ENCODE peak calls at places on chromosome 6, in four cellular contexts. One of them, this sample, is unnamed.

GRCh38 chr6:108862479-108863191 is 14.4 kb downstream of the ARMC2 start:
- DNase-seq in WTC11: no peak
- DNase-seq in IMR-90: no peak
- DNase-seq in pancreas: no peak
- DNase-seq in this sample: no peak

GRCh38 chr6:108578166-108578565 is 17.4 kb downstream of the FOXO3 start:
- DNase-seq in pancreas: no peak
- DNase-seq in WTC11: no peak
- DNase-seq in IMR-90: no peak
- DNase-seq in this sample: no peak

GRCh38 chr6:95321106-95321505 is 256.2 kb upstream of the MANEA start:
- DNase-seq in pancreas: no peak
- DNase-seq in WTC11: no peak
- DNase-seq in IMR-90: peak; percentile 30
- DNase-seq in this sample: no peak

GRCh38 chr6:19668710-19669109 is 168.5 kb upstream of the ID4 start:
- DNase-seq in WTC11: no peak
- DNase-seq in pancreas: no peak
- DNase-seq in IMR-90: no peak
- DNase-seq in this sample: no peak

GRCh38 chr6:111427341-111428116 is 55.5 kb downstream of the REV3L start:
- DNase-seq in WTC11: no peak
- DNase-seq in pancreas: no peak
- DNase-seq in IMR-90: peak; percentile 85
- DNase-seq in this sample: no peak

GRCh38 chr6:3841711-3842565 is 7.2 kb upstream of the FAM50B start:
- DNase-seq in IMR-90: peak; percentile 80
- DNase-seq in WTC11: no peak
- DNase-seq in pancreas: no peak
- DNase-seq in this sample: no peak

GRCh38 chr6:110549277-110549676 is 72.9 kb upstream of the SLC22A16 start:
- DNase-seq in WTC11: no peak
- DNase-seq in IMR-90: no peak
- DNase-seq in pancreas: no peak
- DNase-seq in this sample: no peak

GRCh38 chr6:35804996-35805736 is at the start of gene LHFPL5:
- DNase-seq in WTC11: peak; percentile 84
- DNase-seq in IMR-90: no peak
- DNase-seq in pancreas: peak; percentile 91
- DNase-seq in this sample: peak; percentile 72

GRCh38 chr6:4347877-4348276 is 212.5 kb upstream of the ECI2 start:
- DNase-seq in pancreas: no peak
- DNase-seq in IMR-90: no peak
- DNase-seq in WTC11: no peak
- DNase-seq in this sample: no peak

GRCh38 chr6:106751501-106752252 is 122.3 kb downstream of the QRSL1 start:
- DNase-seq in pancreas: no peak
- DNase-seq in IMR-90: peak; percentile 8
- DNase-seq in WTC11: no peak
- DNase-seq in this sample: no peak

GRCh38 chr6:143180205-143180604 is 119.5 kb downstream of the AIG1 start:
- DNase-seq in IMR-90: no peak
- DNase-seq in pancreas: no peak
- DNase-seq in WTC11: no peak
- DNase-seq in this sample: no peak

GRCh38 chr6:12748815-12749521 is 32.4 kb downstream of the PHACTR1 start:
- DNase-seq in WTC11: peak; percentile 78
- DNase-seq in IMR-90: no peak
- DNase-seq in pancreas: peak; percentile 55
- DNase-seq in this sample: peak; percentile 53

GRCh38 chr6:44128020-44128917 is 915 bp downstream of the TMEM63B start:
- DNase-seq in WTC11: peak; percentile 57
- DNase-seq in IMR-90: no peak
- DNase-seq in pancreas: peak; percentile 78
- DNase-seq in this sample: peak; percentile 67

GRCh38 chr6:36318690-36319435 is 17.8 kb downstream of the BNIP5 start:
- DNase-seq in IMR-90: no peak
- DNase-seq in WTC11: no peak
- DNase-seq in pancreas: no peak
- DNase-seq in this sample: peak; percentile 39

GRCh38 chr6:43938178-43939101 is 168.4 kb downstream of the VEGFA start:
- DNase-seq in WTC11: no peak
- DNase-seq in IMR-90: no peak
- DNase-seq in pancreas: no peak
- DNase-seq in this sample: no peak

GRCh38 chr6:117489003-117489402 is 6.5 kb downstream of the DCBLD1 start:
- DNase-seq in WTC11: no peak
- DNase-seq in IMR-90: no peak
- DNase-seq in pancreas: no peak
- DNase-seq in this sample: no peak

GRCh38 chr6:167972193-167972592 is 25.3 kb upstream of the KIF25 start:
- DNase-seq in pancreas: no peak
- DNase-seq in IMR-90: no peak
- DNase-seq in WTC11: no peak
- DNase-seq in this sample: no peak

GRCh38 chr6:37994238-37994637 is 174.7 kb downstream of the ZFAND3 start:
- DNase-seq in pancreas: no peak
- DNase-seq in WTC11: no peak
- DNase-seq in IMR-90: no peak
- DNase-seq in this sample: no peak

DNA sequence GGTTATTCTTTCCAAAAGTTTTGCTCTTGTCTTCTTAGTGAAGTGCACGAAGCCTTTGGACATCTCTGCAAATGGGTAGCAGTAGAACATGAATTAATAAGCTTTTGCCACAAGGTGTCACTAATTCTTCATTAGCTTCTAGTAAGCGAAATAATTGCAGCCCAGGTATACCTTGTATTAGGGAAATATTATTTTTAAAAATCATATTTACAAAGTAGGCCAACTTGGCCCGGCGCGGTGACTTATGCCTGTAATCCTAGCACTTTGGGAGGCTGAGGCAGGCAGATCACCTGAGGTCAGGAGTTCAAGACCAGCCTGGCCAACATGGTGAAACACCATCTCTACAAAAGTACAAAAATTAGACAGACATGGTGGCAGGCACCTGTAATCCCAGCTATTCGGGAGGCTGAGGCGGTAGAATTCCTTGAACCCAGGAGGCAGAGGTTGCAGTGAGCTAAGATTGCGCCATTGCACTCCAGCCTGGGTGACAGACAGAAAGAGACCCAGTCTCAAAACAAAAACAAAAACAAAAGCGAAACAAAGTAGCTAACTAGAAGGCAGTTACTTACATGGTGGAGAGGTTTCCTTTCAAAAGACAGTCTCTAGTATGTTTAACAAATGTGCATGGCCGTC is 8.8 kb upstream of the RSPH3 start:
- DNase-seq in pancreas: no peak
- DNase-seq in IMR-90: peak; percentile 28
- DNase-seq in WTC11: no peak
- DNase-seq in this sample: no peak
- TF ChIP-seq CTCF in pancreas: no peak
- TF ChIP-seq CTCF in IMR-90: peak; percentile 42
- TF ChIP-seq CTCF in WTC11: no peak
- TF ChIP-seq CTCF in this sample: peak; percentile 53

DNA sequence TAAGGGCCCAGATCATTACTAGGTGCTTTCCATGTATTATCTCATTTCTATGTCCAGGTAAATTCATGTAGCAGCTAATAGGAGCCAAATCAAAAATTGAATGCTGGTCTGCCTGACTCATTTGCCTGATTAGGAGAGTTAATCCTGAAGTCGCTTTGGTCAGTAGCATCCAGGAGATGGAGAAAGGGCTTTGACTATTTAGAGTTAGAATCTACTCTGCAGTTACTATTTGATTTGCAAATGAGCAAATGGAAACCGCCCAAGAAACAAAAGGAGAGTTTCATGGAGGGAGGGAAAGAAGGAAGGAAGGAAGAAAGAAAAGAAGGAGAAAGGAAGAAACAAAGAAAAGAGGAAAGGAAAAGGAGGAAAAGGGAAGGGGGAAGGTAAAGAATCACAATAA is 539.6 kb upstream of the MMS22L start:
- DNase-seq in IMR-90: no peak
- DNase-seq in WTC11: no peak
- DNase-seq in pancreas: no peak
- DNase-seq in this sample: no peak
- TF ChIP-seq CTCF in IMR-90: no peak
- TF ChIP-seq CTCF in WTC11: no peak
- TF ChIP-seq CTCF in pancreas: no peak
- TF ChIP-seq CTCF in this sample: no peak

GRCh38 chr6:6723316-6723715 is 134.8 kb downstream of the LY86 start:
- DNase-seq in IMR-90: no peak
- DNase-seq in pancreas: no peak
- DNase-seq in WTC11: no peak
- DNase-seq in this sample: no peak

GRCh38 chr6:6724319-6725119 is 136.0 kb downstream of the LY86 start:
- DNase-seq in WTC11: peak; percentile 76
- DNase-seq in IMR-90: peak; percentile 76
- DNase-seq in pancreas: peak; percentile 75
- DNase-seq in this sample: peak; percentile 79

GRCh38 chr6:6725834-6726194 is 137.3 kb downstream of the LY86 start:
- DNase-seq in IMR-90: no peak
- DNase-seq in pancreas: no peak
- DNase-seq in WTC11: no peak
- DNase-seq in this sample: no peak

GRCh38 chr6:6723792-6724318 is 135.3 kb downstream of the LY86 start:
- DNase-seq in WTC11: no peak
- DNase-seq in IMR-90: no peak
- DNase-seq in pancreas: no peak
- DNase-seq in this sample: no peak

DNA sequence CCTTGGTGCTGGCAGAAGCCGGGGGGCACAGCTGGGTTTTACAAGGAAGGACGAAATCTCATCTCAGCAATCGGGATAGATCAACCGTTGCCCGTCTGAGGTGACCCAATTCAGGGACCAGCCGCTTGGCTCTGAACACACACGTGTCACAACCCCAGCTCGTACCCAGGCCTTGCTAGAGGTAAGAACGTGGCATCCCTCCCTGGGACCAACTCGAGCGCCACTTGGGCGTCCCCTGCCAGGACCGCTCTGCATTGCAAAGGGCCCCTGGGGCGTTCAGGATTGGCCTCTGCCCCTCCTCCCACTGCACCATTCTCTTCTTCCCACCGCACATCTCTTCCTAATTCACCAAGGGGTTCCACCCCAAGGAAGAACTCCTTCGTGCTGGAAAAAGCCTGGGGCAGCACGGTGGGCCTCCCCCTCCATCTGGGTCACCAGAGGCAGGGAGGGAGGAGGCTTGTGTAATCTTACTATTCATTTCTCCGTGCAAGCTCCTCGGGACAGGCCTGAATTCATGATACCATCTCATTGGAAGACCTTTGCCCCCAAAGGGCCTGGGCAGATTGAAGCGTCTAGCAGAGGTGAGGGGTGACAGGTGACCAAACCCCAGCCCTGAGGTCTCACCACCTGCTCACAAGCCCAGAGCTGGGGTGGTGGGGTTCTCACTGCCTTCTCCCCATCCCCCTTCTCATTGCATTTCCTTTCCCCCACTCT is 136.8 kb downstream of the LY86 start:
- DNase-seq in pancreas: no peak
- DNase-seq in IMR-90: no peak
- DNase-seq in WTC11: peak; percentile 60
- DNase-seq in this sample: no peak
- TF ChIP-seq CTCF in pancreas: no peak
- TF ChIP-seq CTCF in IMR-90: no peak
- TF ChIP-seq CTCF in WTC11: no peak
- TF ChIP-seq CTCF in this sample: no peak

GRCh38 chr6:158536891-158537798 is 22.7 kb upstream of the TMEM181 start:
- DNase-seq in IMR-90: no peak
- DNase-seq in pancreas: peak; percentile 85
- DNase-seq in WTC11: peak; percentile 78
- DNase-seq in this sample: peak; percentile 82
- TF ChIP-seq CTCF in IMR-90: no peak
- TF ChIP-seq CTCF in pancreas: no peak
- TF ChIP-seq CTCF in WTC11: no peak
- TF ChIP-seq CTCF in this sample: no peak

GRCh38 chr6:131792091-131792496 is 15.7 kb upstream of the ENPP1 start:
- DNase-seq in WTC11: no peak
- DNase-seq in IMR-90: peak; percentile 49
- DNase-seq in pancreas: no peak
- DNase-seq in this sample: no peak
- TF ChIP-seq CTCF in WTC11: no peak
- TF ChIP-seq CTCF in IMR-90: no peak
- TF ChIP-seq CTCF in pancreas: no peak
- TF ChIP-seq CTCF in this sample: no peak

GRCh38 chr6:25197116-25197515 is 82.1 kb upstream of the CARMIL1 start:
- DNase-seq in IMR-90: no peak
- DNase-seq in WTC11: no peak
- DNase-seq in pancreas: no peak
- DNase-seq in this sample: no peak

GRCh38 chr6:25193865-25194679 is 85.1 kb upstream of the CARMIL1 start:
- DNase-seq in IMR-90: no peak
- DNase-seq in pancreas: no peak
- DNase-seq in WTC11: no peak
- DNase-seq in this sample: no peak

GRCh38 chr6:25202505-25202904 is 76.7 kb upstream of the CARMIL1 start:
- DNase-seq in IMR-90: peak; percentile 89
- DNase-seq in pancreas: no peak
- DNase-seq in WTC11: no peak
- DNase-seq in this sample: no peak

GRCh38 chr6:25199544-25199943 is 79.6 kb upstream of the CARMIL1 start:
- DNase-seq in WTC11: no peak
- DNase-seq in IMR-90: no peak
- DNase-seq in pancreas: no peak
- DNase-seq in this sample: no peak
- TF ChIP-seq CTCF in WTC11: no peak
- TF ChIP-seq CTCF in IMR-90: no peak
- TF ChIP-seq CTCF in pancreas: no peak
- TF ChIP-seq CTCF in this sample: no peak

DNA sequence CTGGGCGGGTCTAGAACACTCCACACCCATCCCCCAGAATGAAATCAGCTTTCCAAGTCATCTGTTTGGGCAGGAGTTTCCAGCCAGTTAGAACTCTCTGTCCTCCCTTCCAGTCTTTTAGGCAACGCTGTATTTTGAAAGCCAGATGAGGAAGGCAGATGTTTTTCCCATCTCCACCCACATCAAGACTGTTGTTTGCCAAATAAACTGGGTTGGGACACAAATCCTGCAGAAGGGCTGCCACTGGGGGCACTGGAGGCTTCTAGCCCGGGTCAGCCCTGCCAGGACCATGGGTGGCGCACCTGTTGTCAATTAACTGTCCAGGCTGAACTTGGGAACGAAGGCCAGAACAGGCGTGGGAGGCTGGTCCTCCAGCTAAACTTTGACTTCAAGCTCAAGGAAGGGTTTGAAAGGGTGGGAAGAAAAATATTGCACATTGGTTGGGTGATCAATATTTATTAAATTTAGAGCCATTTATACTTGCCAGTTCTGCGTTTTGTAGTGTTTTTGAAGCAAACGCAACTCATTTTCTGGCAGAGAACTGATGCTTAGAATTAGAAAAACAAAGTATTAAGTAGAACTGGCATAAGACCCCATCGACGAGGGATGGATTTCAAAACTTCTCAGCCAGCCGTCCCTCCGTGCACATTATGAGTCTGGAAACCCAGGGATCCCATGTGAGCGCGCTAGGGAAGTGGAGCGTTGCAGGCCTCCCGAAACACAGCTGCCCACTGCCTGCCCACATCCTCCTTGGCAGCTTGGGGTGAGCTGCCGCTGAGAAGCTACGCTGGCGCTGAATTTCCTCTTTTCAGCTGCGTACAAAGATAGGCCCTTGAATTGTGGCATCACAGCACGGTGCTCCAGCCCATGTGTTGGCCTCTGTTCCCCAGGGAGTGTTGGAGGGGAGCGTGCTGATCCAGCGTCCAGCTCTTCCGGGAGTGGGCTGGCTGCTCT is 297.4 kb downstream of the QKI start:
- DNase-seq in IMR-90: no peak
- DNase-seq in pancreas: no peak
- DNase-seq in WTC11: no peak
- DNase-seq in this sample: no peak
- TF ChIP-seq CTCF in IMR-90: no peak
- TF ChIP-seq CTCF in pancreas: no peak
- TF ChIP-seq CTCF in WTC11: no peak
- TF ChIP-seq CTCF in this sample: no peak